ENCODE peak calls at places on chromosomes 5 and 9, in ten cellular contexts. S is AG09309; K is stimulated activated CD4-positive, alpha-beta T cell treated with anti-CD3 and anti-CD28 coated beads, Interleukin-4, amount 100 ng/mL, for 24 hours; C is T-helper 17 cell; T is bronchial epithelial cell; U is CD4-positive, CD25-positive, alpha-beta regulatory T cell; J is lower leg skin; G is naive thymus-derived CD8-positive, alpha-beta T cell; N is GM10248; Y is C1 segment of cervical spinal cord. X is an unnamed sample.
A peak's percentile ranks its signal among the peaks of the same experiment; 100 is the strongest.

GRCh38 chr9:128416014-128416413 is 4.6 kb upstream of the CERCAM start:
- DNase-seq in S (no peak), K (no peak), C (no peak), T (peak; percentile 66), U (no peak), J (no peak), G (no peak), N (no peak), Y (no peak), X (no peak)

GRCh38 chr9:15187589-15187988 is 119.4 kb downstream of the TTC39B start:
- DNase-seq in S (no peak), K (no peak), C (no peak), T (no peak), U (no peak), J (no peak), G (no peak), N (no peak), Y (no peak), X (no peak)

GRCh38 chr9:83646500-83647239 is 23.7 kb downstream of the IDNK start:
- DNase-seq in S (no peak), K (no peak), C (no peak), T (no peak), U (no peak), J (no peak), G (no peak), N (no peak), Y (no peak), X (no peak)

GRCh38 chr9:137021979-137022619 is 5.9 kb downstream of the ABCA2 start:
- DNase-seq in S (no peak), K (peak; percentile 74), C (peak; percentile 62), T (peak; percentile 76), U (peak; percentile 65), J (no peak), G (peak; percentile 46), N (peak; percentile 61), Y (peak; percentile 71), X (no peak)

GRCh38 chr5:72505539-72505938 is 1.7 kb downstream of the ZNF366 start:
- DNase-seq in S (no peak), K (no peak), C (no peak), T (no peak), U (no peak), J (no peak), G (no peak), N (no peak), Y (no peak), X (no peak)

GRCh38 chr9:95852059-95853032 is 23.1 kb upstream of the ERCC6L2 start:
- DNase-seq in S (no peak), K (peak; percentile 20), C (no peak), T (peak; percentile 90), U (no peak), J (no peak), G (no peak), N (peak; percentile 72), Y (no peak), X (no peak)

GRCh38 chr9:95018099-95018927 is 291.8 kb downstream of the AOPEP start:
- DNase-seq in S (peak; percentile 88), K (no peak), C (no peak), T (peak; percentile 99), U (no peak), J (no peak), G (no peak), N (peak; percentile 39), Y (no peak), X (no peak)

GRCh38 chr5:1785984-1786383 is 13.7 kb downstream of the MRPL36 start:
- DNase-seq in S (no peak), K (no peak), C (no peak), T (no peak), U (no peak), J (no peak), G (no peak), N (no peak), Y (no peak), X (no peak)

GRCh38 chr5:74500037-74500917 is 140.3 kb downstream of the ENC1 start:
- DNase-seq in S (no peak), K (no peak), C (no peak), T (no peak), U (no peak), J (no peak), G (no peak), N (no peak), Y (no peak), X (no peak)

GRCh38 chr5:9046756-9047481 is 499.0 kb downstream of the SEMA5A start:
- DNase-seq in S (peak; percentile 88), K (no peak), C (no peak), T (peak; percentile 70), U (no peak), J (no peak), G (no peak), N (no peak), Y (no peak), X (no peak)

GRCh38 chr9:132040808-132041207 is 38.9 kb downstream of the MED27 start:
- DNase-seq in S (no peak), K (no peak), C (no peak), T (no peak), U (no peak), J (no peak), G (no peak), N (no peak), Y (no peak), X (no peak)

GRCh38 chr9:114798793-114799427 is 6.9 kb downstream of the TNFSF15 start:
- DNase-seq in S (no peak), K (no peak), C (no peak), T (peak; percentile 85), U (no peak), J (no peak), G (no peak), N (no peak), Y (no peak), X (no peak)

GRCh38 chr5:72608922-72609321 is 101.7 kb upstream of the ZNF366 start:
- DNase-seq in S (no peak), K (no peak), C (no peak), T (no peak), U (no peak), J (no peak), G (no peak), N (no peak), Y (no peak), X (no peak)

GRCh38 chr9:108272350-108272899 is 583.4 kb downstream of the ACTL7B start:
- DNase-seq in S (no peak), K (no peak), C (no peak), T (peak; percentile 47), U (no peak), J (no peak), G (no peak), N (peak; percentile 24), Y (no peak), X (peak; percentile 28)

GRCh38 chr5:34585601-34586104 is 70.5 kb upstream of the RAI14 start:
- DNase-seq in S (no peak), K (no peak), C (no peak), T (peak; percentile 99), U (no peak), J (no peak), G (no peak), N (no peak), Y (no peak), X (no peak)

GRCh38 chr5:55636711-55637110 is 75.4 kb downstream of the SLC38A9 start:
- DNase-seq in S (no peak), K (no peak), C (no peak), T (peak; percentile 75), U (no peak), J (no peak), G (no peak), N (no peak), Y (no peak), X (no peak)

GRCh38 chr5:133870661-133871060 is 97.8 kb downstream of the C5orf15 start:
- DNase-seq in S (peak; percentile 76), K (no peak), C (no peak), T (peak; percentile 2), U (no peak), J (no peak), G (no peak), N (no peak), Y (no peak), X (no peak)

GRCh38 chr9:107336718-107337360 is 53.8 kb downstream of the RAD23B start:
- DNase-seq in S (peak; percentile 4), K (no peak), C (no peak), T (peak; percentile 82), U (no peak), J (peak; percentile 71), G (no peak), N (no peak), Y (no peak), X (no peak)

GRCh38 chr9:18320046-18320445 is 153.9 kb upstream of the ADAMTSL1 start:
- DNase-seq in S (no peak), K (no peak), C (no peak), T (no peak), U (no peak), J (no peak), G (no peak), N (no peak), Y (no peak), X (no peak)

GRCh38 chr5:149765932-149766331 is 35.8 kb downstream of the PPARGC1B start:
- DNase-seq in S (no peak), K (no peak), C (no peak), T (peak; percentile 18), U (no peak), J (no peak), G (no peak), N (no peak), Y (no peak), X (no peak)

GRCh38 chr9:94912700-94913249 is 186.3 kb downstream of the AOPEP start:
- DNase-seq in S (no peak), K (no peak), C (no peak), T (peak; percentile 85), U (no peak), J (peak; percentile 14), G (no peak), N (no peak), Y (no peak), X (no peak)

GRCh38 chr9:110900917-110901316 is 137.4 kb downstream of the LPAR1 start:
- DNase-seq in S (no peak), K (no peak), C (no peak), T (peak; percentile 35), U (no peak), J (no peak), G (no peak), N (no peak), Y (no peak), X (no peak)

GRCh38 chr5:36607114-36607561 is 732 bp downstream of the SLC1A3 start:
- DNase-seq in S (peak; percentile 24), K (no peak), C (no peak), T (peak; percentile 39), U (no peak), J (no peak), G (no peak), N (no peak), Y (peak; percentile 24), X (no peak)

GRCh38 chr5:8615142-8615858 is 746.4 kb downstream of the MTRR start:
- DNase-seq in S (no peak), K (no peak), C (no peak), T (no peak), U (no peak), J (no peak), G (no peak), N (no peak), Y (no peak), X (no peak)